ENCODE peak calls at places on chromosome 11, in seven cellular contexts. E, Z, C, M, O, Y and T are unnamed samples.

GRCh38 chr11:67374571-67375276 is 1.3 kb upstream of the CLCF1 start:
- DNase-seq in E (no peak), O (no peak), M (no peak), C (no peak), Y (no peak), Z (no peak), T (no peak)

GRCh38 chr11:19493446-19493845 is 219.2 kb upstream of the NAV2 start:
- DNase-seq in Z (no peak), C (no peak), E (no peak), Y (no peak), M (no peak), O (no peak), T (peak; percentile 86)

GRCh38 chr11:20110908-20111669 is 49.2 kb downstream of the DBX1 start:
- DNase-seq in O (no peak), Z (peak; percentile 83), E (peak; percentile 44), Y (peak; percentile 34), M (peak; percentile 64), C (peak; percentile 48), T (peak; percentile 84)

GRCh38 chr11:33310720-33311500 is 53.7 kb downstream of the HIPK3 start:
- DNase-seq in Y (no peak), E (no peak), O (no peak), Z (no peak), C (no peak), M (no peak), T (no peak)

GRCh38 chr11:35082322-35083180 is 56.4 kb upstream of the CD44 start:
- DNase-seq in Y (peak; percentile 84), Z (peak; percentile 83), M (peak; percentile 57), C (peak; percentile 58), O (peak; percentile 20), E (no peak), T (no peak)

GRCh38 chr11:79160786-79161403 is 279.9 kb downstream of the TENM4 start:
- DNase-seq in C (peak; percentile 58), E (no peak), Z (no peak), O (no peak), Y (no peak), M (no peak), T (no peak)

GRCh38 chr11:2450321-2451041 is 5.7 kb downstream of the KCNQ1 start:
- DNase-seq in Y (no peak), O (no peak), M (no peak), Z (no peak), E (peak; percentile 4), C (no peak), T (no peak)

GRCh38 chr11:101010899-101011298 is 118.7 kb downstream of the PGR start:
- DNase-seq in E (no peak), C (no peak), Y (no peak), Z (no peak), M (no peak), O (no peak), T (no peak)

GRCh38 chr11:118117790-118118601 is 31.2 kb upstream of the SMIM35 start:
- DNase-seq in C (no peak), O (no peak), E (no peak), Y (no peak), Z (no peak), M (no peak), T (no peak)

GRCh38 chr11:122803306-122803705 is 35.0 kb upstream of the CRTAM start:
- DNase-seq in Y (no peak), E (no peak), O (no peak), C (no peak), M (no peak), Z (peak; percentile 100), T (no peak)

GRCh38 chr11:64562723-64563351 is 28.2 kb upstream of the SLC22A12 start:
- DNase-seq in Z (no peak), Y (no peak), E (no peak), M (no peak), C (no peak), O (no peak), T (no peak)
- H3K27me3 ChIP-seq in Z (peaks cover 4% of the 10 kb centered on the region), Y (no peaks in the 10 kb centered on the region), E (no peaks in the 10 kb centered on the region), M (no peaks in the 10 kb centered on the region), C (no peaks in the 10 kb centered on the region), O (no peaks in the 10 kb centered on the region), T (no peaks in the 10 kb centered on the region)

DNA sequence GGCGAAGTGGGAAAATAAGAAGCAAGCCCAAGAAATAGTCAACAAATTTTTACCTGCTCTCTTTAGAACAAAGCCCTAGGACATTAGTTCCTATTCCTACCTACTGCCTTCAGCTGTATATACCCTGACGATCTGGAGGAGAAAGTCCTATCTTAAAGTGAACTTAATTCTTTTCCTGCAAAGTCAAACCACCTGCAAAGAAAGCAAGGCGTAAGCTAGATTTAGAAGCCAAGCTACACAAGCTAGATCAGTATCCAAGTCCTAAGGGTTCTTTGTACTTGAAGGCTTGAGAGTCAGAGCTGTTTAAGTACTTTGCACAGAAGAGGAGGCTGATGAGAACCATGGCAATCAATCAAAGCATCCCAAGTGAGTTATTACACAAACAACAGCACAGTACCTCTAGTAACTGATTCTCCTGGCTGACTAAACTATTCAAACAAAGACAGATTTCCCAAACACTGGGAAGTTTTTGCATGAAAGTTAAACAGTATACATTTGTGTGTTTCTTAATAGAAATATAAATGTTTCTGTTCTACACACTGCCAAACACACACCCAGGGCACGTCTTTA is 1.9 kb downstream of the CDON start:
- DNase-seq in C (no peak), Y (no peak), Z (no peak), O (no peak), E (no peak), M (no peak), T (no peak)
- H3K4me3 ChIP-seq in C (no peak overlapping the region), Y (no peak overlapping the region), Z (no peak overlapping the region), O (no peak overlapping the region), E (peak overlapping the region; percentile 93), M (no peak overlapping the region), T (no peak overlapping the region)

GRCh38 chr11:97060184-97060583 is 670.4 kb downstream of the JRKL start:
- DNase-seq in M (no peak), Z (no peak), O (no peak), E (no peak), C (no peak), Y (no peak), T (no peak)
- H3K27me3 ChIP-seq in M (no peaks in the 10 kb centered on the region), Z (no peaks in the 10 kb centered on the region), O (no peaks in the 10 kb centered on the region), E (no peaks in the 10 kb centered on the region), C (no peaks in the 10 kb centered on the region), Y (no peaks in the 10 kb centered on the region), T (no peaks in the 10 kb centered on the region)

GRCh38 chr11:116418388-116419041 is 354.3 kb downstream of the BUD13 start:
- DNase-seq in M (no peak), C (no peak), O (no peak), Z (no peak), Y (no peak), E (no peak), T (no peak)
- H3K4me3 ChIP-seq in M (no peak overlapping the region), C (no peak overlapping the region), O (no peak overlapping the region), Z (no peak overlapping the region), Y (no peak overlapping the region), E (no peak overlapping the region), T (no peak overlapping the region)

DNA sequence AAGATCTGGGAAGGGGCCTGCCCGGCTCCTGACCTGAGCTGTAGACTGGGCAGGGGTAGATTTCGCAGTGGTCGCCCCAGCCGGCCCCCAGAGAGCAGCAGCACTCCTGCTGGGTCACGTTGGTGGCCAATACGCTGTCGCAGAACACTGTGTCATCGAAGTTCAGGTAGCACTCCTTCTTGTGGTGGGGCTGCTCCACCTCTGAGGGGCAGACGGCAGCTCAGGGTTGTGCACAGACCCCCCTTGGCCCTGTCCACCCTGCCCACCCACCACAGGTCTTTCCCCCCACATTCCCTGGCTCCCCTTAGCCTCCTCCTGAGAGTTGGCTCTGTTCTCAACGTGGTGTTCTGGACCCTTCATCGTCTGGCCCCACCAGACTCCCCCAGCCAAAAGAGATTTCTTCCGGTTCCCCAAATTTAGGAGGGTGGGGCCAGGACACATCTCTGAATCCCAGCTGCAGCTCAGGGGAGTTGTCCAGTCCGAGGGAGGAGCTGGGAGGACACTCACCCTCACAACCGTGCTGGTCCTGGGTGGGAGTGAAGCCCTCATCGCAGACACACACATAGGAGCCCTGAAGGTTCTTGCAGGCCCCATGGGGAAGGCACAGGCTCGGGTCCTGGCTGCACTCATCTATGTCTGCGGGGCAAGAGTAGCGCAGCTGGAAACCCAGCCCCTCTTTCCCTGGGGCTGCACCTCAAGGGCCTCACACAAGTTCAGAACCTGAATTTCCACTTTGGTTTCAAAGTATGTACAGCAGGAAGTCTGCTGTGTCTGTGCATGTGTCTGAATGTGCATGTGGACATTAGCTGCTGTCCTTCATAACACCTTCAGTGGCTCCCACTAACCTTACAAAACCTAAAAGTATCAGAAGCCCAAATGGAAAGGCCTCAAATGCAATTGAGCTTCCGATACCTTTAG is 16.5 kb downstream of the SCYL1 start:
- DNase-seq in M (no peak), E (no peak), Z (peak; percentile 84), O (no peak), Y (no peak), C (no peak), T (no peak)
- H3K27me3 ChIP-seq in M (no peaks in the 10 kb centered on the region), E (no peaks in the 10 kb centered on the region), Z (no peaks in the 10 kb centered on the region), O (no peaks in the 10 kb centered on the region), Y (no peaks in the 10 kb centered on the region), C (peaks cover 24% of the 10 kb centered on the region), T (no peaks in the 10 kb centered on the region)

GRCh38 chr11:61793084-61793828 is 545 bp downstream of the FEN1 start:
- DNase-seq in E (no peak), Z (peak; percentile 8), O (no peak), C (no peak), M (no peak), Y (no peak), T (peak; percentile 40)

GRCh38 chr11:61792310-61793083 is at the start of the genes FEN1 and TMEM258:
- DNase-seq in Y (peak; percentile 89), E (peak; percentile 88), M (peak; percentile 92), C (peak; percentile 92), Z (peak; percentile 86), O (peak; percentile 81), T (peak; percentile 93)

GRCh38 chr11:61795459-61795858 is 2.7 kb downstream of the FEN1 start:
- DNase-seq in C (no peak), Z (no peak), M (no peak), O (no peak), E (no peak), Y (no peak), T (no peak)

GRCh38 chr11:61794579-61794978 is 1.9 kb downstream of the FEN1 start:
- DNase-seq in O (no peak), C (no peak), Z (no peak), Y (no peak), M (no peak), E (no peak), T (no peak)

GRCh38 chr11:61793829-61794204 is 1.1 kb downstream of the FEN1 start:
- DNase-seq in Y (no peak), M (no peak), C (no peak), E (no peak), Z (no peak), O (no peak), T (no peak)
- H3K4me3 ChIP-seq in Y (no peak overlapping the region), M (no peak overlapping the region), C (peak overlapping the region; percentile 76), E (no peak overlapping the region), Z (no peak overlapping the region), O (no peak overlapping the region), T (peak overlapping the region; percentile 98)

DNA sequence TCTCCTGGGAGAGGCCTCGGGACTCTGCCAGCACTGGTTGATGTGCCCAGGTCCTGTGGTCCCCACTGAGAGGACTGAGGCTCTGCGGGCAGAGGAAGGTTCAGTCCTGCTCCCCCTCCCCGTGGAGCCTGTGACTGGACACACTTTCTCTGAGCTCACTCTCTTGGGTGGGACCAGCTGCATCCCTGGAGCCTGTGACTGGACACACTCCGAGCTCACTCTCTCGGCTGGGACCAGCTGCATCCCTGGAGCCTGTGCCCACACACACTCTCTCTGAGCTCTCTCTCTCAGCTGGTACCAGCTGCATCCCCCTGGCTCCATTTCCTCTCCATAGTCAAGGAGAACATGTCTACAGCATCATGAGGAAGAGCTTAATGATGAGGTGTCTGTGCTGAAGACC is 39.5 kb downstream of the TOLLIP start:
- DNase-seq in O (no peak), E (no peak), M (no peak), Z (no peak), Y (no peak), C (no peak), T (no peak)
- H3K27me3 ChIP-seq in O (no peaks in the 10 kb centered on the region), E (no peaks in the 10 kb centered on the region), M (no peaks in the 10 kb centered on the region), Z (no peaks in the 10 kb centered on the region), Y (no peaks in the 10 kb centered on the region), C (no peaks in the 10 kb centered on the region), T (no peaks in the 10 kb centered on the region)

GRCh38 chr11:47060807-47061206 is 115.9 kb downstream of the ARFGAP2 start:
- DNase-seq in O (no peak), C (no peak), Z (peak; percentile 8), Y (no peak), E (no peak), M (no peak), T (no peak)
- H3K4me3 ChIP-seq in O (no peak overlapping the region), C (no peak overlapping the region), Z (no peak overlapping the region), Y (no peak overlapping the region), E (no peak overlapping the region), M (no peak overlapping the region), T (no peak overlapping the region)